ENCODE peak calls at places on chromosomes 7 and 10, in ten cellular contexts. One of them, this sample, is unnamed.

GRCh38 chr7:42726066-42726785 is 185.6 kb downstream of the C7orf25 start:
- DNase-seq in stomach: no peak
- DNase-seq in HepG2: no peak
- DNase-seq in A549: no peak
- DNase-seq in breast epithelium: no peak
- DNase-seq in endodermal cell: no peak
- DNase-seq in GM20000: no peak
- DNase-seq in OCI-LY7: no peak
- DNase-seq in bronchial epithelial cell: peak
- DNase-seq in spleen: no peak
- DNase-seq in this sample: no peak

GRCh38 chr7:97187067-97187466 is 69.6 kb downstream of the SDHAF3 start:
- DNase-seq in stomach: no peak
- DNase-seq in HepG2: no peak
- DNase-seq in A549: no peak
- DNase-seq in breast epithelium: no peak
- DNase-seq in endodermal cell: no peak
- DNase-seq in GM20000: no peak
- DNase-seq in OCI-LY7: no peak
- DNase-seq in bronchial epithelial cell: peak
- DNase-seq in spleen: no peak
- DNase-seq in this sample: no peak

GRCh38 chr7:43559171-43559938 is 23.6 kb upstream of the STK17A start:
- DNase-seq in stomach: no peak
- DNase-seq in HepG2: no peak
- DNase-seq in A549: no peak
- DNase-seq in breast epithelium: no peak
- DNase-seq in endodermal cell: no peak
- DNase-seq in GM20000: no peak
- DNase-seq in OCI-LY7: no peak
- DNase-seq in bronchial epithelial cell: no peak
- DNase-seq in spleen: no peak
- DNase-seq in this sample: no peak

GRCh38 chr10:26737730-26738129 is 40.2 kb downstream of the PDSS1 start:
- DNase-seq in stomach: no peak
- DNase-seq in HepG2: no peak
- DNase-seq in A549: no peak
- DNase-seq in breast epithelium: no peak
- DNase-seq in endodermal cell: no peak
- DNase-seq in GM20000: peak
- DNase-seq in OCI-LY7: peak
- DNase-seq in bronchial epithelial cell: peak
- DNase-seq in spleen: no peak
- DNase-seq in this sample: no peak

GRCh38 chr7:124992881-124993562 is 63.4 kb upstream of the POT1 start:
- DNase-seq in stomach: peak
- DNase-seq in HepG2: no peak
- DNase-seq in A549: peak
- DNase-seq in breast epithelium: no peak
- DNase-seq in endodermal cell: no peak
- DNase-seq in GM20000: no peak
- DNase-seq in OCI-LY7: no peak
- DNase-seq in bronchial epithelial cell: peak
- DNase-seq in spleen: no peak
- DNase-seq in this sample: no peak

GRCh38 chr10:103800789-103801540 is 54.4 kb downstream of the SH3PXD2A start:
- DNase-seq in stomach: no peak
- DNase-seq in HepG2: peak
- DNase-seq in A549: peak
- DNase-seq in breast epithelium: peak
- DNase-seq in endodermal cell: no peak
- DNase-seq in GM20000: peak
- DNase-seq in OCI-LY7: no peak
- DNase-seq in bronchial epithelial cell: peak
- DNase-seq in spleen: no peak
- DNase-seq in this sample: no peak

GRCh38 chr10:3874988-3875841 is 90.2 kb upstream of the KLF6 start:
- DNase-seq in stomach: no peak
- DNase-seq in HepG2: no peak
- DNase-seq in A549: no peak
- DNase-seq in breast epithelium: peak
- DNase-seq in endodermal cell: peak
- DNase-seq in GM20000: peak
- DNase-seq in OCI-LY7: peak
- DNase-seq in bronchial epithelial cell: no peak
- DNase-seq in spleen: no peak
- DNase-seq in this sample: no peak

GRCh38 chr7:13727279-13727678 is 262.2 kb downstream of the ETV1 start:
- DNase-seq in stomach: no peak
- DNase-seq in HepG2: no peak
- DNase-seq in A549: no peak
- DNase-seq in breast epithelium: no peak
- DNase-seq in endodermal cell: no peak
- DNase-seq in GM20000: no peak
- DNase-seq in OCI-LY7: no peak
- DNase-seq in bronchial epithelial cell: no peak
- DNase-seq in spleen: no peak
- DNase-seq in this sample: no peak

GRCh38 chr10:55627526-55628170 is 733.4 kb downstream of the ZWINT start:
- DNase-seq in stomach: no peak
- DNase-seq in HepG2: no peak
- DNase-seq in A549: no peak
- DNase-seq in breast epithelium: no peak
- DNase-seq in endodermal cell: peak
- DNase-seq in GM20000: no peak
- DNase-seq in OCI-LY7: no peak
- DNase-seq in bronchial epithelial cell: no peak
- DNase-seq in spleen: no peak
- DNase-seq in this sample: no peak

GRCh38 chr7:111091623-111092370 is 870 bp downstream of the LRRN3 start:
- DNase-seq in stomach: no peak
- DNase-seq in HepG2: no peak
- DNase-seq in A549: no peak
- DNase-seq in breast epithelium: no peak
- DNase-seq in endodermal cell: no peak
- DNase-seq in GM20000: no peak
- DNase-seq in OCI-LY7: no peak
- DNase-seq in bronchial epithelial cell: no peak
- DNase-seq in spleen: no peak
- DNase-seq in this sample: no peak

GRCh38 chr10:123144697-123145541 is 3.0 kb upstream of the HMX2 start:
- DNase-seq in stomach: no peak
- DNase-seq in HepG2: no peak
- DNase-seq in A549: no peak
- DNase-seq in breast epithelium: no peak
- DNase-seq in endodermal cell: peak
- DNase-seq in GM20000: peak
- DNase-seq in OCI-LY7: no peak
- DNase-seq in bronchial epithelial cell: no peak
- DNase-seq in spleen: no peak
- DNase-seq in this sample: peak

GRCh38 chr10:129972145-129972965 is 8.3 kb upstream of the EBF3 start:
- DNase-seq in stomach: no peak
- DNase-seq in HepG2: no peak
- DNase-seq in A549: no peak
- DNase-seq in breast epithelium: no peak
- DNase-seq in endodermal cell: peak
- DNase-seq in GM20000: peak
- DNase-seq in OCI-LY7: no peak
- DNase-seq in bronchial epithelial cell: no peak
- DNase-seq in spleen: peak
- DNase-seq in this sample: no peak

GRCh38 chr10:71036279-71036535 is 147.8 kb upstream of the PCBD1 start:
- DNase-seq in stomach: no peak
- DNase-seq in HepG2: no peak
- DNase-seq in A549: no peak
- DNase-seq in breast epithelium: no peak
- DNase-seq in endodermal cell: no peak
- DNase-seq in GM20000: no peak
- DNase-seq in OCI-LY7: no peak
- DNase-seq in bronchial epithelial cell: no peak
- DNase-seq in spleen: no peak
- DNase-seq in this sample: no peak

GRCh38 chr7:114703677-114704076 is 218.2 kb upstream of the MDFIC start:
- DNase-seq in stomach: no peak
- DNase-seq in HepG2: no peak
- DNase-seq in A549: peak
- DNase-seq in breast epithelium: no peak
- DNase-seq in endodermal cell: no peak
- DNase-seq in GM20000: no peak
- DNase-seq in OCI-LY7: no peak
- DNase-seq in bronchial epithelial cell: peak
- DNase-seq in spleen: no peak
- DNase-seq in this sample: no peak

GRCh38 chr7:5357951-5358350 is 65.7 kb downstream of the TNRC18 start:
- DNase-seq in stomach: no peak
- DNase-seq in HepG2: no peak
- DNase-seq in A549: no peak
- DNase-seq in breast epithelium: peak
- DNase-seq in endodermal cell: no peak
- DNase-seq in GM20000: no peak
- DNase-seq in OCI-LY7: no peak
- DNase-seq in bronchial epithelial cell: no peak
- DNase-seq in spleen: no peak
- DNase-seq in this sample: no peak

GRCh38 chr10:78972160-78972946 is 96.4 kb upstream of the ZMIZ1 start:
- DNase-seq in stomach: peak
- DNase-seq in HepG2: peak
- DNase-seq in A549: peak
- DNase-seq in breast epithelium: peak
- DNase-seq in endodermal cell: peak
- DNase-seq in GM20000: no peak
- DNase-seq in OCI-LY7: no peak
- DNase-seq in bronchial epithelial cell: no peak
- DNase-seq in spleen: no peak
- DNase-seq in this sample: peak

GRCh38 chr7:78363866-78364265 is 565.3 kb downstream of the PHTF2 start:
- DNase-seq in stomach: no peak
- DNase-seq in HepG2: no peak
- DNase-seq in A549: no peak
- DNase-seq in breast epithelium: no peak
- DNase-seq in endodermal cell: no peak
- DNase-seq in GM20000: no peak
- DNase-seq in OCI-LY7: no peak
- DNase-seq in bronchial epithelial cell: no peak
- DNase-seq in spleen: no peak
- DNase-seq in this sample: no peak
- TF ChIP-seq CTCF in stomach: no peak
- TF ChIP-seq CTCF in HepG2: no peak
- TF ChIP-seq CTCF in A549: no peak
- TF ChIP-seq CTCF in breast epithelium: no peak
- TF ChIP-seq CTCF in endodermal cell: peak
- TF ChIP-seq CTCF in GM20000: no peak
- TF ChIP-seq CTCF in OCI-LY7: no peak
- TF ChIP-seq CTCF in bronchial epithelial cell: no peak
- TF ChIP-seq CTCF in spleen: no peak
- TF ChIP-seq CTCF in this sample: no peak

DNA sequence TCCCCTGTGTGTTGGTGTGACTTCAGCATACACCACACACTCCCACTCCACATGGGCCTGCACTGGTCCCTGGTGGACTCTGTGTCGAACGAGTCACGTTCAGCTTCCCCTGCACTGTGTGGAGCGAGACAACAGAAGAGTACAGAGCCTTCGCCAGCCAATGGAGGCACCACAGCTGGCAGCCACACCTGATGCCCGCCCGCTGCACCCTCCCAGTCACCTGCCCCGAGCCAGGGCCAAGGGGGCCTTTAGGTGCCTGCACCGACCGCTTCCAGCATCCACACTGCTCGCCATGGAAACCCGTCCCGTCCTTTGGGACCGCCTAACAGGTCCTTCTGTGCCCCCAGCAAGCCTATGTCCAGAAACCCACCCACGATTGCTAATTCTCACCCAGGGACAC is 9.2 kb downstream of the FOXL3 start:
- DNase-seq in stomach: no peak
- DNase-seq in HepG2: no peak
- DNase-seq in A549: no peak
- DNase-seq in breast epithelium: no peak
- DNase-seq in endodermal cell: peak
- DNase-seq in GM20000: no peak
- DNase-seq in OCI-LY7: no peak
- DNase-seq in bronchial epithelial cell: no peak
- DNase-seq in spleen: peak
- DNase-seq in this sample: no peak
- TF ChIP-seq CTCF in stomach: no peak
- TF ChIP-seq CTCF in HepG2: no peak
- TF ChIP-seq CTCF in A549: no peak
- TF ChIP-seq CTCF in breast epithelium: no peak
- TF ChIP-seq CTCF in endodermal cell: no peak
- TF ChIP-seq CTCF in GM20000: no peak
- TF ChIP-seq CTCF in OCI-LY7: no peak
- TF ChIP-seq CTCF in bronchial epithelial cell: no peak
- TF ChIP-seq CTCF in spleen: no peak
- TF ChIP-seq CTCF in this sample: no peak

GRCh38 chr10:121393522-121393921 is 204.7 kb downstream of the FGFR2 start:
- DNase-seq in stomach: no peak
- DNase-seq in HepG2: no peak
- DNase-seq in A549: no peak
- DNase-seq in breast epithelium: no peak
- DNase-seq in endodermal cell: no peak
- DNase-seq in GM20000: no peak
- DNase-seq in OCI-LY7: no peak
- DNase-seq in bronchial epithelial cell: no peak
- DNase-seq in spleen: no peak
- DNase-seq in this sample: no peak

GRCh38 chr10:121394586-121394985 is 203.7 kb downstream of the FGFR2 start:
- DNase-seq in stomach: no peak
- DNase-seq in HepG2: no peak
- DNase-seq in A549: no peak
- DNase-seq in breast epithelium: no peak
- DNase-seq in endodermal cell: no peak
- DNase-seq in GM20000: no peak
- DNase-seq in OCI-LY7: no peak
- DNase-seq in bronchial epithelial cell: no peak
- DNase-seq in spleen: no peak
- DNase-seq in this sample: no peak

GRCh38 chr10:121392657-121393056 is 205.6 kb downstream of the FGFR2 start:
- DNase-seq in stomach: no peak
- DNase-seq in HepG2: no peak
- DNase-seq in A549: no peak
- DNase-seq in breast epithelium: no peak
- DNase-seq in endodermal cell: no peak
- DNase-seq in GM20000: no peak
- DNase-seq in OCI-LY7: no peak
- DNase-seq in bronchial epithelial cell: no peak
- DNase-seq in spleen: no peak
- DNase-seq in this sample: no peak
- TF ChIP-seq CTCF in stomach: no peak
- TF ChIP-seq CTCF in HepG2: peak
- TF ChIP-seq CTCF in A549: no peak
- TF ChIP-seq CTCF in breast epithelium: no peak
- TF ChIP-seq CTCF in endodermal cell: no peak
- TF ChIP-seq CTCF in GM20000: no peak
- TF ChIP-seq CTCF in OCI-LY7: no peak
- TF ChIP-seq CTCF in bronchial epithelial cell: no peak
- TF ChIP-seq CTCF in spleen: no peak
- TF ChIP-seq CTCF in this sample: no peak

DNA sequence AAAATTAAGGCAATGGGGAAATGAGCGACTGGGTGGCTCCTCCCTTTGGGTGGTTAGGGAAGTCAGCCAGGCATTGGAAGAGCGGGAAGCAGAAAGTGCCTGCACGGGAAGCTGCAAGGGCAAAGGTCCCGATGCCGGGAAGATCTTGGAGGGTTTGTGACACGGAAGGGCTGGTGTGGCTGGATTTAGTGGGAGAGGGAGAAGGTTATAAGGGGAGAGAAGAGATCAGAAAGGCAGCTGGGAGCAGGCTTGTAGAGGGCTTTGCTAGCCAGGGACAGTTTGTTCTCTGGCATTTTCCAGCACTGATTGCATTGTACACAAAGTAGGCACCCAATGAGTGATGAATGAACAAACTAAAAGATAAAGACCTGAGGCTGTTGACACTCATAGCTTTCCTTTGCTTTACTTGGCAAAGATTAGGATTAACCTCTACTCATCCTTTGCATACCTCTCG is 67.7 kb downstream of the NAMPT start:
- DNase-seq in stomach: peak
- DNase-seq in HepG2: no peak
- DNase-seq in A549: peak
- DNase-seq in breast epithelium: peak
- DNase-seq in endodermal cell: peak
- DNase-seq in GM20000: no peak
- DNase-seq in OCI-LY7: no peak
- DNase-seq in bronchial epithelial cell: peak
- DNase-seq in spleen: peak
- DNase-seq in this sample: no peak
- TF ChIP-seq CTCF in stomach: no peak
- TF ChIP-seq CTCF in HepG2: no peak
- TF ChIP-seq CTCF in A549: no peak
- TF ChIP-seq CTCF in breast epithelium: no peak
- TF ChIP-seq CTCF in endodermal cell: no peak
- TF ChIP-seq CTCF in GM20000: no peak
- TF ChIP-seq CTCF in OCI-LY7: no peak
- TF ChIP-seq CTCF in bronchial epithelial cell: no peak
- TF ChIP-seq CTCF in spleen: no peak
- TF ChIP-seq CTCF in this sample: no peak